ENCODE peak calls at places on chromosomes 13 and 19, in five cellular contexts. E is EL; J is body of pancreas; G is dorsolateral prefrontal cortex; M is stimulated activated CD4-positive, alpha-beta T cell treated with anti-CD3 and anti-CD28 coated beads, Interleukin-15, amount 100 ng/mL, for 24 hours. B is an unnamed sample.

GRCh38 chr13:99037756-99038155 is 59.9 kb upstream of the DOCK9 start:
- DNase-seq in E (no peak), J (no peak), G (no peak), M (no peak), B (no peak)

GRCh38 chr13:110447801-110448200 is 113.7 kb downstream of the RAB20 start:
- DNase-seq in E (no peak), J (no peak), G (no peak), M (no peak), B (no peak)

GRCh38 chr13:99371956-99372355 is 64.8 kb upstream of the GPR183 start:
- DNase-seq in E (no peak), J (no peak), G (no peak), M (peak; percentile 71), B (no peak)

GRCh38 chr13:113209336-113209879 is at the start of gene CUL4A:
- DNase-seq in E (peak; percentile 85), J (peak; percentile 82), G (peak; percentile 70), M (peak; percentile 81), B (peak; percentile 45)

GRCh38 chr19:29248332-29248844 is 35.4 kb upstream of the UQCRFS1 start:
- DNase-seq in E (no peak), J (no peak), G (no peak), M (no peak), B (no peak)

GRCh38 chr19:1104452-1105216 is 840 bp downstream of the GPX4 start:
- DNase-seq in E (peak; percentile 74), J (peak; percentile 69), G (peak; percentile 68), M (peak; percentile 82), B (peak; percentile 65)

GRCh38 chr13:28548872-28549271 is 53.9 kb upstream of the FLT1 start:
- DNase-seq in E (peak; percentile 34), J (no peak), G (no peak), M (no peak), B (no peak)

GRCh38 chr19:41299755-41300089 is 10.2 kb upstream of the CCDC97 start:
- DNase-seq in E (peak; percentile 53), J (no peak), G (no peak), M (no peak), B (no peak)

GRCh38 chr19:5430237-5430636 is 25.0 kb upstream of the ZNRF4 start:
- DNase-seq in E (no peak), J (no peak), G (no peak), M (no peak), B (no peak)

GRCh38 chr13:99972190-99972731 is 694 bp upstream of the ZIC5 start:
- DNase-seq in E (no peak), J (no peak), G (no peak), M (no peak), B (no peak)

GRCh38 chr13:50403311-50403710 is 388.1 kb downstream of the KCNRG start:
- DNase-seq in E (no peak), J (no peak), G (no peak), M (no peak), B (no peak)

GRCh38 chr13:24650157-24650556 is 30.1 kb upstream of the ATP12A start:
- DNase-seq in E (peak; percentile 15), J (no peak), G (no peak), M (no peak), B (no peak)

GRCh38 chr13:48853381-48854102 is 122.2 kb upstream of the FNDC3A start:
- DNase-seq in E (no peak), J (no peak), G (no peak), M (peak; percentile 51), B (no peak)

GRCh38 chr19:55642153-55643002 is 1.1 kb upstream of the ZNF581 start:
- DNase-seq in E (peak; percentile 36), J (no peak), G (no peak), M (peak; percentile 64), B (no peak)

GRCh38 chr13:22050951-22051563 is 380.2 kb downstream of the FGF9 start:
- DNase-seq in E (no peak), J (no peak), G (no peak), M (no peak), B (no peak)

GRCh38 chr13:84648069-84648640 is 765.9 kb upstream of the SLITRK1 start:
- DNase-seq in E (no peak), J (no peak), G (no peak), M (no peak), B (no peak)

GRCh38 chr13:98004107-98004506 is 50.6 kb downstream of the IPO5 start:
- DNase-seq in E (peak; percentile 52), J (no peak), G (no peak), M (no peak), B (no peak)

GRCh38 chr13:21670006-21670882 is 629 bp upstream of the FGF9 start:
- DNase-seq in E (peak; percentile 58), J (peak; percentile 45), G (peak; percentile 63), M (peak; percentile 73), B (peak; percentile 22)

GRCh38 chr19:32607479-32607878 is 26.5 kb downstream of the PDCD5 start:
- DNase-seq in E (no peak), J (no peak), G (no peak), M (no peak), B (no peak)

GRCh38 chr13:98970293-98970692 is 7.6 kb downstream of the DOCK9 start:
- DNase-seq in E (no peak), J (no peak), G (no peak), M (no peak), B (no peak)